ENCODE peak calls at places on chromosomes 2 and 18, in seven cellular contexts. A is Calu3, K is upper lobe of right lung, Q is endothelial cell, C is choroid plexus epithelial cell, O is fibroblast of lung, U is cardiac fibroblast. P is an unnamed sample.

GRCh38 chr2:105873721-105874120 is 129.0 kb downstream of the NCK2 start:
- DNase-seq in A (peak), K (no peak), Q (no peak), C (peak), O (peak), U (peak), P (no peak)

GRCh38 chr18:37661478-37661877 is 95.9 kb upstream of the CELF4 start:
- DNase-seq in A (no peak), K (no peak), Q (no peak), C (no peak), O (no peak), U (no peak), P (no peak)

GRCh38 chr18:6857305-6857704 is 127.8 kb downstream of the ARHGAP28 start:
- DNase-seq in A (no peak), K (no peak), Q (no peak), C (peak), O (peak), U (no peak), P (no peak)

GRCh38 chr2:143489135-143489534 is 359.9 kb downstream of the ARHGAP15 start:
- DNase-seq in A (no peak), K (no peak), Q (no peak), C (peak), O (peak), U (peak), P (no peak)

GRCh38 chr18:74457743-74458465 is 796 bp upstream of the DIPK1C start:
- DNase-seq in A (no peak), K (no peak), Q (no peak), C (no peak), O (no peak), U (no peak), P (no peak)

GRCh38 chr2:191611614-191612013 is 66.3 kb upstream of the NABP1 start:
- DNase-seq in A (no peak), K (no peak), Q (no peak), C (no peak), O (no peak), U (no peak), P (no peak)

GRCh38 chr2:218026676-218027425 is 24.1 kb upstream of the TNS1 start:
- DNase-seq in A (no peak), K (peak), Q (peak), C (no peak), O (no peak), U (no peak), P (peak)

GRCh38 chr18:43271593-43272432 is 5.5 kb downstream of the SYT4 start:
- DNase-seq in A (peak), K (no peak), Q (peak), C (peak), O (peak), U (peak), P (no peak)

GRCh38 chr2:101004671-101005325 is 2.7 kb downstream of the RPL31 start:
- DNase-seq in A (no peak), K (no peak), Q (no peak), C (no peak), O (no peak), U (no peak), P (no peak)

GRCh38 chr2:17719562-17720371 is 33.8 kb downstream of the SMC6 start:
- DNase-seq in A (no peak), K (no peak), Q (no peak), C (peak), O (peak), U (peak), P (no peak)

GRCh38 chr2:118881490-118882129 is 34.2 kb upstream of the EN1 start:
- DNase-seq in A (peak), K (peak), Q (peak), C (peak), O (peak), U (peak), P (peak)

GRCh38 chr18:57984490-57985109 is 59.4 kb upstream of the NEDD4L start:
- DNase-seq in A (no peak), K (no peak), Q (no peak), C (no peak), O (no peak), U (no peak), P (no peak)

GRCh38 chr18:74942319-74942910 is 266.5 kb downstream of the PTGR3 start:
- DNase-seq in A (no peak), K (no peak), Q (no peak), C (no peak), O (no peak), U (no peak), P (no peak)

GRCh38 chr2:240366901-240367300 is 68.6 kb upstream of the GPC1 start:
- DNase-seq in A (no peak), K (no peak), Q (no peak), C (no peak), O (no peak), U (no peak), P (no peak)

GRCh38 chr2:224142397-224143312 is 103.6 kb upstream of the SERPINE2 start:
- DNase-seq in A (no peak), K (no peak), Q (no peak), C (peak), O (peak), U (peak), P (no peak)

GRCh38 chr18:36850527-36851201 is 21.7 kb downstream of the KIAA1328 start:
- DNase-seq in A (peak), K (no peak), Q (no peak), C (peak), O (peak), U (peak), P (no peak)

GRCh38 chr18:78939105-78939504 is 40.5 kb upstream of the SALL3 start:
- DNase-seq in A (no peak), K (no peak), Q (no peak), C (no peak), O (no peak), U (no peak), P (no peak)

GRCh38 chr2:127649100-127649611 is 3.2 kb downstream of the GPR17 start:
- DNase-seq in A (no peak), K (no peak), Q (no peak), C (no peak), O (no peak), U (no peak), P (no peak)

GRCh38 chr2:109527079-109527478 is 86.7 kb downstream of the SEPTIN10 start:
- DNase-seq in A (no peak), K (peak), Q (no peak), C (no peak), O (no peak), U (no peak), P (no peak)

GRCh38 chr2:217858519-217859466 is 144.0 kb downstream of the TNS1 start:
- DNase-seq in A (no peak), K (no peak), Q (no peak), C (peak), O (peak), U (peak), P (peak)

GRCh38 chr2:186734957-186735734 is 41.3 kb downstream of the FAM171B start:
- DNase-seq in A (no peak), K (no peak), Q (no peak), C (no peak), O (no peak), U (no peak), P (no peak)

GRCh38 chr2:165596788-165597187 is 127.3 kb downstream of the CSRNP3 start:
- DNase-seq in A (no peak), K (no peak), Q (no peak), C (no peak), O (no peak), U (no peak), P (no peak)
- TF ChIP-seq CTCF in A (no peak), K (no peak), Q (no peak), C (no peak), O (no peak), U (no peak), P (no peak)

DNA sequence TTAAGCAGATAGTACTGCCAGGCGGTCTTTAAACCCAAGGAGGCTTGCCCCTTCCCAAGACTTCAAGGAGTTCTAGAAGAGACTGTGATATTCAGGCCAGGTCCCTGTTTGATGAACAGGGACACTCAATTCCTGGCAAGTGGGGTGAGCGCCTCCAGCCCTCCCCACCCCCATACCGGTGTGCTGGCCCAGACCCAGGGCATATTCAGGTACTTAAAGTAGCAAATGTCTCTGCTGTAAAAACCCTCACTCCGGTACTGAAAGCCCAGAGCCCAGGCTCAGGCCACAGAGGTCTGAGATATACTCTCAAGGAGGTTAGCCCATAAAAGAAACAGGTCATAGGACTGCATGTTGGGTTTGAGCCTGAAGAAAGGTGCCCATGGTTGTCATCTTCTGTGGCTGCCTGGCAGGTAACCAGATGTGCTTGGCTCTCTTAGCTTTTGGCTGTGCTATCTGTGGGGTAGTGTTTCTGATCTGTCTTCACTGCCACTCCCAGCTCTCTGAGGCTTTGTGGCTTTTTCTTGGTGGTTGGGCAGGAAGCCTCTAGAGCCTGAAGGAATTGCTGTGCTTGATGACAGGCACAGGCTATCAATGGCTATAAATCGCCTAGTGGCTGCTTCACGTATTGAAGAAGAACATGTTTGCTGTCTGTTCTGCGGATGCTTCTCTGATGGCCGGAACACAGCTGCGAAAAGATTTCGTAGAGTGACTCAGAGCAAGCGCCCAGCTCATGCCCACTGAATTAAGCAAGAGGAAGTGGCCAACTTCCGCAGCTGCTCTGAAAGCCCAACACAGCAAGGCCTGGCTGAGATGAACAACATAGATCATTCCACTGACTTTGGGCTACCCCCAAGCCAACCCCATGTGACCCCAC is 63.3 kb upstream of the ALPP start:
- DNase-seq in A (no peak), K (peak), Q (no peak), C (peak), O (peak), U (peak), P (no peak)
- TF ChIP-seq CTCF in A (no peak), K (peak), Q (no peak), C (no peak), O (peak), U (peak), P (no peak)

GRCh38 chr2:74741076-74741460 is 87.0 kb downstream of the SEMA4F start:
- DNase-seq in A (no peak), K (no peak), Q (no peak), C (no peak), O (no peak), U (no peak), P (no peak)

GRCh38 chr2:74739733-74740241 is 85.7 kb downstream of the SEMA4F start:
- DNase-seq in A (no peak), K (no peak), Q (no peak), C (no peak), O (no peak), U (no peak), P (no peak)

GRCh38 chr2:74741651-74742050 is 87.6 kb downstream of the SEMA4F start:
- DNase-seq in A (no peak), K (no peak), Q (no peak), C (no peak), O (no peak), U (no peak), P (no peak)

GRCh38 chr2:74739129-74739528 is 85.1 kb downstream of the SEMA4F start:
- DNase-seq in A (no peak), K (no peak), Q (no peak), C (no peak), O (no peak), U (no peak), P (no peak)

GRCh38 chr2:74740395-74741075 is 86.5 kb downstream of the SEMA4F start:
- DNase-seq in A (peak), K (peak), Q (no peak), C (peak), O (peak), U (peak), P (no peak)
- TF ChIP-seq CTCF in A (no peak), K (no peak), Q (no peak), C (no peak), O (no peak), U (no peak), P (no peak)

GRCh38 chr2:45889053-45889452 is 237.6 kb downstream of the PRKCE start:
- DNase-seq in A (no peak), K (no peak), Q (no peak), C (peak), O (peak), U (peak), P (no peak)
- TF ChIP-seq CTCF in A (no peak), K (peak), Q (no peak), C (peak), O (peak), U (peak), P (peak)